ENCODE peak calls at places on chromosomes 13 and 19, in four cellular contexts. F, D, K and X are unnamed samples.

GRCh38 chr13:91722267-91722884 is 324.0 kb downstream of the GPC5 start:
- DNase-seq in F (peak), D (peak), K (peak), X (no peak)

GRCh38 chr19:34540811-34541557 is 59.4 kb downstream of the WTIP start:
- DNase-seq in F (no peak), D (no peak), K (no peak), X (no peak)

GRCh38 chr13:42272115-42272756 is at the start of gene AKAP11:
- DNase-seq in F (peak), D (no peak), K (peak), X (no peak)

GRCh38 chr13:51539887-51540286 is 44.4 kb upstream of the WDFY2 start:
- DNase-seq in F (peak), D (no peak), K (no peak), X (no peak)

GRCh38 chr13:25281193-25281936 is 5.9 kb downstream of the MTMR6 start:
- DNase-seq in F (no peak), D (no peak), K (no peak), X (no peak)

GRCh38 chr19:31421856-31422255 is 72.6 kb upstream of the TSHZ3 start:
- DNase-seq in F (no peak), D (no peak), K (no peak), X (no peak)

GRCh38 chr13:98328511-98328910 is 151.4 kb upstream of the RNF113B start:
- DNase-seq in F (no peak), D (no peak), K (no peak), X (no peak)

GRCh38 chr13:39095500-39095899 is 57.2 kb downstream of the NHLRC3 start:
- DNase-seq in F (no peak), D (no peak), K (no peak), X (no peak)

GRCh38 chr19:48147597-48148175 is 22.5 kb downstream of the LIG1 start:
- DNase-seq in F (no peak), D (no peak), K (no peak), X (no peak)

GRCh38 chr13:109389892-109390345 is 396.5 kb downstream of the IRS2 start:
- DNase-seq in F (peak), D (no peak), K (no peak), X (peak)

GRCh38 chr13:90352763-90353162 is 994.7 kb upstream of the MIR17HG start:
- DNase-seq in F (no peak), D (no peak), K (no peak), X (no peak)

GRCh38 chr19:41933693-41934426 is 5.6 kb upstream of the ERFL start:
- DNase-seq in F (no peak), D (no peak), K (no peak), X (no peak)

GRCh38 chr13:113023694-113024430 is 54.8 kb downstream of the MCF2L start:
- DNase-seq in F (no peak), D (no peak), K (no peak), X (no peak)

GRCh38 chr13:113021811-113022210 is 52.8 kb downstream of the MCF2L start:
- DNase-seq in F (no peak), D (no peak), K (no peak), X (no peak)

GRCh38 chr13:113022391-113023216 is 53.6 kb downstream of the MCF2L start:
- DNase-seq in F (no peak), D (no peak), K (no peak), X (no peak)

GRCh38 chr13:113024466-113024865 is 55.5 kb downstream of the MCF2L start:
- DNase-seq in F (no peak), D (no peak), K (no peak), X (no peak)

GRCh38 chr13:113023217-113023597 is 54.2 kb downstream of the MCF2L start:
- DNase-seq in F (no peak), D (no peak), K (peak), X (no peak)
- H3K4me3 ChIP-seq in F (no peak), D (no peak), K (no peak), X (no peak)

DNA sequence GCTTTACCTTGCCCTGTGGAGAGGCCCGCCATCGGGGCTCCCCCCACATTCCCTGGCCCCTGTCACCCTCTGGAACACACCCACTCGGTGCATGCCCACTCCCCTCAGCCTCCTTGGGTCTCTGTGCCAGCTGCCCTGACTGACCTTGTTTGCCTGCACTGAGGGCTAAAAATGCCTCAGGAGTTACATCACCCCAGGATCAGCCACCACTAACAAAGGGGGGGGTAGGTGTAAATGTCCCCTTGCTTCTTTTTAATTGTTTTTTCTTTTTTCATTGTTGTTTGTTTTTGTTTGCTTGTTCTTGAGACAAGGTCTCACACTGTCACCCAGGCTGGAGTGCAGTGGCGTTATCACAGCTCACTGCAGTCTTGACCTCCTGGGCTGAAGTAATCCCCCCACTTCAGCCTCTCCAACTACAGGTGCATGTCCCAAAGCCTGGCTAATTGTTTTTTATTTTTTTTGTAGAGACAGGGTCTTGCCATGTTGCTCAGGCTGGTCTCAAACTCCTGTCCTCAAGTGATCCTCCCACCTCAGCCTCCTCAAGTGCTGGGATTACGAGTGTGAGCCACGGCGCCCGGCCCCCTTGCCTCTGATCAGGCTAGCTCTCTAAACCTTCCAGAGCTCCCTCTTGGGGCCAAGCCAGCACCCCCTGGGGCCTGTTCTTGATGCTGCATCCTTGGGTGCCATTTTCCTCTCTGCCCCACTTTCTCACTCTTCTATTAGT is 297.1 kb downstream of the UQCRFS1 start:
- DNase-seq in F (no peak), D (no peak), K (no peak), X (no peak)
- TF ChIP-seq CTCF in F (no peak), D (no peak), K (no peak), X (no peak)

GRCh38 chr13:36130168-36130541 is 1.0 kb downstream of the DCLK1 start:
- DNase-seq in F (no peak), D (no peak), K (no peak), X (no peak)
- H3K4me3 ChIP-seq in F (peak), D (peak), K (peak), X (peak)

DNA sequence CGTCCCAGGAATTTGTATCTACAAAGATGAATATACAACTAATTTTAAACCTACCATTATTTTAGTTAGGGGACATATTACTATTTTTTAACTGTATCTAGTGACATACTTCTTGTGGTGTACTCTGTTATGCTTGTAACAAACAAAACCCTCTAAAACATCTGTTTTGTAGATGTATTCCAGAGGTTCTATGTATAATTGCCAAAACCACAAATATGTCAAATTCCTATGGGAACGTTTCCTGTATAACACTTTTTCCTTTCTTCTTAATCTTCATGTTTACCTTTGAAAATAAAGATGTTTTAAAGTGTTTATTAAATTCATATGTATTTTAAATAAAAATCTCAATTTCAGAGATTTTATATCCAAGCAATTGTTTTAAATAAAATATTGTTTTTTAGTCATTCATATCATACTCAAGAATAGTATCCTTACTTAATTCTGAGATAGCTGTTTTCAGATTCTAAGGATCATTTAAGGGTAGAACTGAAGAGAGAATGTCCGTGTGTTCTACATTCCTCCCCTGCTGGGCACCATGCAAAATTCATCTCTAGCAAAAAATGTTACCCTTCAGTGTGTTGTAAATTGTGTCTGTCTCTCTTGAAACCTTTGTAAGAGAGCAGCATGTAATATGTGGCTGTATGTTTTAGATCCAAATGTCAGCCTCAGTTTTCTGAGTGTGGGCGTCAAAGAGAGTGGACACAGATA is 1327.7 kb downstream of the EFNB2 start:
- DNase-seq in F (peak), D (no peak), K (no peak), X (no peak)
- TF ChIP-seq CTCF in F (no peak), D (peak), K (peak), X (no peak)